ENCODE peak calls at places on chromosomes 3 and 15, in eight cellular contexts. M is MM.1S, Z is astrocyte, R is HCT116, F is PC-3, P is mammary epithelial cell, K is GM23338, O is PC-9. X is an unnamed sample.

GRCh38 chr15:86162676-86163075 is 83.0 kb downstream of the AGBL1 start:
- DNase-seq in M (no peak), Z (no peak), R (no peak), F (no peak), P (no peak), K (no peak), O (no peak), X (no peak)

GRCh38 chr15:81303241-81304225 is 20.4 kb downstream of the STARD5 start:
- DNase-seq in M (no peak), Z (peak), R (no peak), F (no peak), P (no peak), K (peak), O (no peak), X (no peak)

GRCh38 chr15:83837946-83838571 is 184.1 kb downstream of the ADAMTSL3 start:
- DNase-seq in M (peak), Z (no peak), R (peak), F (peak), P (peak), K (peak), O (peak), X (no peak)

GRCh38 chr3:196108075-196108743 is 26.3 kb upstream of the TFRC start:
- DNase-seq in M (no peak), Z (no peak), R (no peak), F (peak), P (no peak), K (peak), O (peak), X (no peak)

GRCh38 chr15:25245801-25246622 is 192.8 kb downstream of the UBE3A start:
- DNase-seq in M (no peak), Z (no peak), R (no peak), F (no peak), P (no peak), K (no peak), O (no peak), X (no peak)

GRCh38 chr15:78079296-78080087 is 2.0 kb upstream of the TBC1D2B start:
- DNase-seq in M (no peak), Z (no peak), R (no peak), F (no peak), P (no peak), K (no peak), O (no peak), X (no peak)

GRCh38 chr3:118641608-118642007 is 393.0 kb downstream of the IGSF11 start:
- DNase-seq in M (no peak), Z (no peak), R (no peak), F (no peak), P (no peak), K (peak), O (no peak), X (no peak)

GRCh38 chr3:197487911-197488391 is 67.8 kb downstream of the BDH1 start:
- DNase-seq in M (no peak), Z (peak), R (no peak), F (peak), P (peak), K (no peak), O (peak), X (no peak)

GRCh38 chr3:105938826-105939225 is 70.0 kb upstream of the CBLB start:
- DNase-seq in M (no peak), Z (no peak), R (no peak), F (no peak), P (no peak), K (no peak), O (no peak), X (no peak)

GRCh38 chr3:58246148-58247051 is 8.8 kb downstream of the ABHD6 start:
- DNase-seq in M (no peak), Z (no peak), R (no peak), F (no peak), P (no peak), K (no peak), O (no peak), X (no peak)

GRCh38 chr15:89442671-89443307 is 53.6 kb downstream of the RHCG start:
- DNase-seq in M (peak), Z (no peak), R (peak), F (peak), P (no peak), K (peak), O (peak), X (no peak)

GRCh38 chr15:59347915-59348314 is 24.8 kb downstream of the MYO1E start:
- DNase-seq in M (no peak), Z (no peak), R (no peak), F (no peak), P (no peak), K (peak), O (no peak), X (no peak)

GRCh38 chr3:38730281-38730680 is 80.8 kb upstream of the SCN5A start:
- DNase-seq in M (no peak), Z (peak), R (no peak), F (peak), P (peak), K (no peak), O (no peak), X (no peak)

GRCh38 chr3:16148783-16149182 is 25.7 kb upstream of the GALNT15 start:
- DNase-seq in M (no peak), Z (peak), R (no peak), F (no peak), P (no peak), K (no peak), O (no peak), X (no peak)

GRCh38 chr3:139764936-139765335 is 87.2 kb upstream of the NMNAT3 start:
- DNase-seq in M (no peak), Z (peak), R (no peak), F (peak), P (peak), K (no peak), O (no peak), X (no peak)

GRCh38 chr3:55329849-55330248 is 157.3 kb downstream of the WNT5A start:
- DNase-seq in M (no peak), Z (peak), R (no peak), F (peak), P (peak), K (no peak), O (peak), X (no peak)

GRCh38 chr3:11566916-11567315 is 76.8 kb downstream of the VGLL4 start:
- DNase-seq in M (no peak), Z (no peak), R (no peak), F (no peak), P (no peak), K (peak), O (no peak), X (no peak)

GRCh38 chr3:81394656-81395055 is 366.8 kb downstream of the GBE1 start:
- DNase-seq in M (no peak), Z (no peak), R (no peak), F (no peak), P (no peak), K (no peak), O (no peak), X (no peak)

GRCh38 chr3:39412668-39413260 is 6.2 kb downstream of the RPSA start:
- DNase-seq in M (no peak), Z (no peak), R (no peak), F (no peak), P (no peak), K (no peak), O (no peak), X (no peak)

GRCh38 chr15:79089331-79089889 is 1.2 kb downstream of the RASGRF1 start:
- DNase-seq in M (no peak), Z (no peak), R (no peak), F (no peak), P (no peak), K (peak), O (no peak), X (no peak)
- TF ChIP-seq EZH2 in M (no peak), Z (peak), R (no peak), F (no peak), P (no peak), K (no peak), O (no peak), X (no peak)

DNA sequence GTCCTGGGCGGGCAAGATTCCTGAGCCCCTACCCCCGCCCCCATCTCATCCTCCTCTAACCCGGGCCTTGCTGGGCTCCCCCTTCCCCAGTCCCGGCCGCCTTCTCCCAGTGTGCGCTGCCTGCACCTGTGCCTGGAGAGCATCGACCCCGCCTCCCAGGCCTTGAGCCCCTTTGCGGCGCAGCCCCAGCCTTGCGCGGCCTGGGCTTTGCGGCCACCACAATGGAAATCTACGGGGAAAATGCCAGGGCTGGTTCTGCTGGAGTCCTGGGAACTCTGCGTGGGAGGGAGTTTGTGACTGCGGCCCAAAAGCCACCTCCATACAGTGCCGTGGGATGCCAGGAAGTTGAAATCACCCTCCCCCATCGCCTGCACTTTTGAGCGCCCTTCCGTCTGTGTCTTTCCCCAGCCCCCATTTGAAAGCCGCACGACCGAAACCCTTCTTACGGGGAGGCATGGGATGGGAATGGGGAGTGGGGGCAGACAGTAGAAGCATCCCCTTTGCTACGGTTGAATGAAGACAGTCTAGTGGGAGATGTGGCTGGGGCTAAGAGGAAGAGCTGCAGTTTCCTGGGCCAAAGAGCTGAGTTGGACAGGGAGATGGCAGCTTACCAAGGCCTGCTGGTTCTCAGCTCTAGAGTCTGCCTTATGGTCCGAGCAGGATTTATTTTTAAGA is 1.0 kb upstream of the SOX2 start:
- DNase-seq in M (peak), Z (peak), R (no peak), F (no peak), P (no peak), K (peak), O (no peak), X (no peak)
- TF ChIP-seq EZH2 in M (no peak), Z (peak), R (no peak), F (no peak), P (peak), K (no peak), O (no peak), X (no peak)

DNA sequence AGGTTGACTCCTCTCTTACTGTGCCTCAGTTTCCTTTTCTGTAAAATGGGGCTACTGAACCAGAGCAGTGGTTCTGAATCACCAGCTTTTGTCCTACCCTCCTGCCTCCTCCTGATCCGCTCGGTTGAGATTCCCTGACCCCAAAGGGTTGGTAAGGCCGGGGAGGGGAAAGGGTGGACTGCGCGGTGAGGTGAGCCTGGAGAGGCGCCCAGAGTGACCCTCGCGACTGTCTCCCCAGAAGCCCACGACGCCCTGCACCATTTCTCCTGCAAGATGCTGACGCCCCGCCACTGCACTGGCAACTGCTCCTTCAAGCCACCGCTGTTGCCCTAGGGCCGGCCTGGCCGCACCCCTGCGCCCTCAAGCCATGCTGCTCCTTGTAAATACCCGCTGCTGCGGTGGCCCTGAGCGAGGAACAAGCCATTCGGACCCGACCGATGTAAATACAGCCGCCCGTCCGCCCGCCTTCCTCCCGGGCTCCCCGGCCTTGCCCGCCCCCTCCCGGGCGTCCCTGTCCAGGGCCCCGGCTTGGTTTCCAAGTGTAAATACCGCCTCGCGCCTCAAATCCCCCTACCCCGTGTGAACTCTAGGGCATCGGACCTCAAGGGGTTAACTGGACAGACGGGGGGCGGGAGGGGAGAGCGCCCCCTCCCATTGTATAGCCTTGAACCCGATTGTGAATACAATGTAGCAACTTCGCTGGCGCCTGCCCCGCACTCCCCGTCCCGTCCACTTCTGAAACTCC is 6.2 kb downstream of the RNU6-1 start:
- DNase-seq in M (peak), Z (no peak), R (no peak), F (peak), P (no peak), K (peak), O (peak), X (no peak)
- TF ChIP-seq EZH2 in M (no peak), Z (peak), R (no peak), F (no peak), P (peak), K (no peak), O (no peak), X (peak)

GRCh38 chr15:100373037-100373896 is 31.5 kb upstream of the ADAMTS17 start:
- DNase-seq in M (no peak), Z (no peak), R (no peak), F (no peak), P (no peak), K (no peak), O (no peak), X (no peak)
- TF ChIP-seq EZH2 in M (no peak), Z (no peak), R (no peak), F (no peak), P (no peak), K (no peak), O (no peak), X (no peak)